ENCODE peak calls at places on chromosomes 1 and 21, in nine cellular contexts. N is stomach; T is left lung; V is AG08396; R is ovary; O is stimulated activated CD8-positive, alpha-beta memory T cell treated with anti-CD3 and anti-CD28 coated beads, Interleukin-2, amount 100 ng/mL, for 48 hours; E is fibroblast of gingiva; X is activated gamma-delta T cell treated with Interleukin-2 at 50 U/mL for 16 hours; G is iPS DF 19.7. U is an unnamed sample.

GRCh38 chr1:228430243-228430642 is 13.6 kb upstream of the TRIM17 start:
- DNase-seq in N (no peak), T (no peak), V (no peak), R (no peak), O (no peak), E (no peak), X (no peak), G (no peak), U (no peak)

GRCh38 chr1:36602189-36602588 is 119.5 kb upstream of the CSF3R start:
- DNase-seq in N (no peak), T (no peak), V (no peak), R (no peak), O (no peak), E (no peak), X (no peak), G (no peak), U (no peak)

GRCh38 chr1:203289281-203289981 is 15.9 kb upstream of the BTG2 start:
- DNase-seq in N (peak), T (peak), V (no peak), R (peak), O (peak), E (no peak), X (peak), G (no peak), U (no peak)

GRCh38 chr1:2345297-2346075 is 45.9 kb downstream of the MORN1 start:
- DNase-seq in N (no peak), T (peak), V (no peak), R (peak), O (no peak), E (no peak), X (no peak), G (no peak), U (no peak)

GRCh38 chr1:238552271-238552670 is 661.5 kb upstream of the ZP4 start:
- DNase-seq in N (no peak), T (no peak), V (no peak), R (no peak), O (no peak), E (no peak), X (no peak), G (no peak), U (no peak)

GRCh38 chr21:44897326-44898010 is 23.2 kb downstream of the ITGB2 start:
- DNase-seq in N (peak), T (peak), V (no peak), R (no peak), O (no peak), E (no peak), X (no peak), G (no peak), U (no peak)

GRCh38 chr1:177340601-177341067 is 169.9 kb downstream of the BRINP2 start:
- DNase-seq in N (no peak), T (no peak), V (no peak), R (no peak), O (no peak), E (no peak), X (no peak), G (no peak), U (no peak)

GRCh38 chr1:27689423-27690173 is 17.6 kb upstream of the IFI6 start:
- DNase-seq in N (no peak), T (no peak), V (peak), R (no peak), O (no peak), E (peak), X (no peak), G (no peak), U (no peak)

GRCh38 chr1:59638172-59638800 is 176.5 kb upstream of the HOOK1 start:
- DNase-seq in N (no peak), T (no peak), V (peak), R (peak), O (no peak), E (peak), X (no peak), G (peak), U (no peak)

GRCh38 chr1:154557939-154558609 is 388 bp downstream of the UBE2Q1 start:
- DNase-seq in N (peak), T (peak), V (peak), R (peak), O (no peak), E (no peak), X (peak), G (no peak), U (peak)

GRCh38 chr1:92184632-92185031 is 33.1 kb upstream of the C1orf146 start:
- DNase-seq in N (no peak), T (no peak), V (peak), R (no peak), O (no peak), E (peak), X (no peak), G (no peak), U (no peak)

GRCh38 chr1:6127587-6128163 is 52.4 kb downstream of the CHD5 start:
- DNase-seq in N (peak), T (peak), V (peak), R (peak), O (peak), E (no peak), X (peak), G (no peak), U (peak)

GRCh38 chr1:12063141-12064072 is at the start of gene TNFRSF8:
- DNase-seq in N (no peak), T (peak), V (no peak), R (no peak), O (no peak), E (no peak), X (peak), G (no peak), U (no peak)

GRCh38 chr1:46467183-46467504 is 22.5 kb upstream of the DMBX1 start:
- DNase-seq in N (no peak), T (no peak), V (no peak), R (no peak), O (no peak), E (no peak), X (no peak), G (no peak), U (no peak)

GRCh38 chr1:91623020-91623419 is 122.4 kb downstream of the CDC7 start:
- DNase-seq in N (no peak), T (no peak), V (no peak), R (peak), O (no peak), E (no peak), X (no peak), G (no peak), U (no peak)

GRCh38 chr1:59025201-59025600 is 241.4 kb upstream of the JUN start:
- DNase-seq in N (no peak), T (no peak), V (no peak), R (no peak), O (no peak), E (no peak), X (no peak), G (no peak), U (no peak)

GRCh38 chr1:17010601-17011438 is 908 bp downstream of the ATP13A2 start:
- DNase-seq in N (peak), T (peak), V (peak), R (peak), O (no peak), E (peak), X (no peak), G (no peak), U (peak)

GRCh38 chr1:201490708-201491131 is 16.2 kb downstream of the CSRP1 start:
- DNase-seq in N (no peak), T (no peak), V (no peak), R (no peak), O (no peak), E (no peak), X (no peak), G (no peak), U (no peak)

GRCh38 chr1:147494998-147495580 is 46.2 kb upstream of the BCL9 start:
- DNase-seq in N (peak), T (no peak), V (peak), R (peak), O (peak), E (peak), X (peak), G (no peak), U (peak)

GRCh38 chr1:235403598-235403997 is 36.4 kb downstream of the TBCE start:
- DNase-seq in N (no peak), T (no peak), V (no peak), R (no peak), O (no peak), E (no peak), X (no peak), G (no peak), U (no peak)

GRCh38 chr1:60431593-60431992 is 358.0 kb upstream of the C1orf87 start:
- DNase-seq in N (no peak), T (no peak), V (no peak), R (no peak), O (no peak), E (peak), X (no peak), G (no peak), U (no peak)

GRCh38 chr1:221440658-221441057 is 301.2 kb downstream of the DUSP10 start:
- DNase-seq in N (no peak), T (no peak), V (no peak), R (no peak), O (no peak), E (peak), X (no peak), G (no peak), U (no peak)

GRCh38 chr1:26788515-26788785 is 700 bp downstream of the PIGV start:
- DNase-seq in N (no peak), T (no peak), V (no peak), R (no peak), O (no peak), E (no peak), X (no peak), G (no peak), U (no peak)

GRCh38 chr1:232599178-232600041 is 30.5 kb downstream of the SIPA1L2 start:
- DNase-seq in N (no peak), T (no peak), V (no peak), R (no peak), O (no peak), E (no peak), X (no peak), G (no peak), U (no peak)

GRCh38 chr1:104919188-104919587 is 1169.5 kb downstream of the AMY1C start:
- DNase-seq in N (no peak), T (no peak), V (no peak), R (no peak), O (no peak), E (no peak), X (no peak), G (no peak), U (no peak)

GRCh38 chr1:201636065-201636464 is 97.1 kb downstream of the NAV1 start:
- DNase-seq in N (no peak), T (no peak), V (no peak), R (no peak), O (no peak), E (no peak), X (no peak), G (no peak), U (no peak)

GRCh38 chr1:230857077-230857476 is 11.2 kb downstream of the C1orf198 start:
- DNase-seq in N (no peak), T (peak), V (no peak), R (no peak), O (no peak), E (no peak), X (no peak), G (no peak), U (no peak)

GRCh38 chr1:218207194-218207593 is 77.9 kb upstream of the RRP15 start:
- DNase-seq in N (no peak), T (no peak), V (no peak), R (no peak), O (no peak), E (no peak), X (no peak), G (no peak), U (no peak)

GRCh38 chr1:173590557-173590956 is 12.3 kb downstream of the SLC9C2 start:
- DNase-seq in N (no peak), T (no peak), V (no peak), R (no peak), O (no peak), E (no peak), X (no peak), G (no peak), U (no peak)

GRCh38 chr1:28855469-28855944 is 43.5 kb downstream of the OPRD1 start:
- DNase-seq in N (no peak), T (no peak), V (no peak), R (no peak), O (no peak), E (no peak), X (no peak), G (no peak), U (no peak)

GRCh38 chr1:36783475-36783874 is 250.8 kb downstream of the GRIK3 start:
- DNase-seq in N (no peak), T (no peak), V (no peak), R (no peak), O (no peak), E (no peak), X (no peak), G (no peak), U (no peak)

GRCh38 chr1:210262167-210262896 is 29.7 kb downstream of the SERTAD4 start:
- DNase-seq in N (no peak), T (no peak), V (peak), R (no peak), O (no peak), E (peak), X (no peak), G (no peak), U (no peak)

GRCh38 chr21:33206771-33207290 is 22.9 kb upstream of the IFNAR2 start:
- DNase-seq in N (no peak), T (peak), V (no peak), R (no peak), O (no peak), E (no peak), X (no peak), G (no peak), U (no peak)

GRCh38 chr21:41897690-41898089 is 18.5 kb upstream of the PRDM15 start:
- DNase-seq in N (no peak), T (no peak), V (no peak), R (no peak), O (no peak), E (no peak), X (no peak), G (no peak), U (no peak)

GRCh38 chr1:62887799-62888507 is 104.0 kb downstream of the ATG4C start:
- DNase-seq in N (no peak), T (no peak), V (no peak), R (no peak), O (no peak), E (no peak), X (no peak), G (no peak), U (no peak)